ENCODE peak calls at places on chromosomes 3 and 15, in five cellular contexts. One of them, this sample, is unnamed.

GRCh38 chr15:36769110-36769509 is 189.7 kb downstream of the CDIN1 start:
- DNase-seq in H1: no peak
- DNase-seq in H9: no peak
- DNase-seq in neuronal stem cell: no peak
- DNase-seq in IMR-90: peak; percentile 84
- DNase-seq in this sample: peak; percentile 56

GRCh38 chr3:114270019-114270418 is 23.8 kb upstream of the TIGIT start:
- DNase-seq in H1: no peak
- DNase-seq in neuronal stem cell: no peak
- DNase-seq in H9: no peak
- DNase-seq in IMR-90: no peak
- DNase-seq in this sample: no peak

GRCh38 chr3:181455276-181455675 is 256.4 kb upstream of the SOX2 start:
- DNase-seq in IMR-90: no peak
- DNase-seq in H1: no peak
- DNase-seq in H9: no peak
- DNase-seq in neuronal stem cell: no peak
- DNase-seq in this sample: no peak

GRCh38 chr3:9499455-9500107 is 54.0 kb downstream of the LHFPL4 start:
- DNase-seq in H1: no peak
- DNase-seq in IMR-90: no peak
- DNase-seq in neuronal stem cell: no peak
- DNase-seq in H9: peak; percentile 47
- DNase-seq in this sample: no peak

GRCh38 chr15:30043211-30043655 is 39.5 kb upstream of the GOLGA8J start:
- DNase-seq in H9: no peak
- DNase-seq in H1: no peak
- DNase-seq in neuronal stem cell: no peak
- DNase-seq in IMR-90: peak; percentile 29
- DNase-seq in this sample: peak; percentile 7

GRCh38 chr3:121624147-121624852 is 31.1 kb downstream of the FBXO40 start:
- DNase-seq in IMR-90: no peak
- DNase-seq in H9: no peak
- DNase-seq in neuronal stem cell: no peak
- DNase-seq in H1: no peak
- DNase-seq in this sample: no peak

GRCh38 chr15:66698318-66698961 is 3.6 kb upstream of the SMAD6 start:
- DNase-seq in IMR-90: peak; percentile 56
- DNase-seq in H9: peak; percentile 83
- DNase-seq in neuronal stem cell: peak; percentile 54
- DNase-seq in H1: peak; percentile 47
- DNase-seq in this sample: peak; percentile 80

GRCh38 chr3:119340014-119340413 is 45.8 kb downstream of the ARHGAP31 start:
- DNase-seq in H1: no peak
- DNase-seq in H9: no peak
- DNase-seq in IMR-90: no peak
- DNase-seq in neuronal stem cell: no peak
- DNase-seq in this sample: no peak

GRCh38 chr3:122572940-122573412 is 4.5 kb upstream of the PARP15 start:
- DNase-seq in H1: peak; percentile 15
- DNase-seq in IMR-90: peak; percentile 41
- DNase-seq in H9: peak; percentile 67
- DNase-seq in neuronal stem cell: no peak
- DNase-seq in this sample: peak; percentile 24

GRCh38 chr15:73388256-73388781 is 19.6 kb upstream of the HCN4 start:
- DNase-seq in H9: peak; percentile 56
- DNase-seq in neuronal stem cell: no peak
- DNase-seq in IMR-90: peak; percentile 68
- DNase-seq in H1: no peak
- DNase-seq in this sample: peak; percentile 86

GRCh38 chr3:37991109-37991508 is 523 bp downstream of the VILL start:
- DNase-seq in H1: no peak
- DNase-seq in neuronal stem cell: no peak
- DNase-seq in IMR-90: no peak
- DNase-seq in H9: no peak
- DNase-seq in this sample: no peak

GRCh38 chr3:192957441-192957951 is 39.8 kb upstream of the MB21D2 start:
- DNase-seq in neuronal stem cell: no peak
- DNase-seq in IMR-90: peak; percentile 94
- DNase-seq in H9: no peak
- DNase-seq in H1: no peak
- DNase-seq in this sample: peak; percentile 91

GRCh38 chr15:50979041-50979440 is 70.6 kb downstream of the AP4E1 start:
- DNase-seq in H9: no peak
- DNase-seq in IMR-90: no peak
- DNase-seq in H1: no peak
- DNase-seq in neuronal stem cell: no peak
- DNase-seq in this sample: peak; percentile 38

GRCh38 chr3:41997702-41998551 is 36.0 kb upstream of the ULK4 start:
- DNase-seq in neuronal stem cell: no peak
- DNase-seq in IMR-90: peak; percentile 3
- DNase-seq in H1: no peak
- DNase-seq in H9: peak; percentile 55
- DNase-seq in this sample: no peak

GRCh38 chr15:96542130-96542770 is 211.8 kb downstream of the NR2F2 start:
- DNase-seq in neuronal stem cell: no peak
- DNase-seq in H9: no peak
- DNase-seq in H1: no peak
- DNase-seq in IMR-90: no peak
- DNase-seq in this sample: no peak

GRCh38 chr3:12231481-12231880 is 57.4 kb upstream of the PPARG start:
- DNase-seq in H1: no peak
- DNase-seq in H9: no peak
- DNase-seq in neuronal stem cell: no peak
- DNase-seq in IMR-90: peak; percentile 57
- DNase-seq in this sample: peak; percentile 18

GRCh38 chr3:185280572-185281365 is 26.9 kb upstream of the EHHADH start:
- DNase-seq in IMR-90: peak; percentile 70
- DNase-seq in H1: no peak
- DNase-seq in neuronal stem cell: no peak
- DNase-seq in H9: no peak
- DNase-seq in this sample: peak; percentile 75

GRCh38 chr15:69758810-69759410 is 306.3 kb downstream of the RPLP1 start:
- DNase-seq in neuronal stem cell: no peak
- DNase-seq in IMR-90: peak; percentile 62
- DNase-seq in H1: no peak
- DNase-seq in H9: no peak
- DNase-seq in this sample: peak; percentile 79

GRCh38 chr3:66497982-66498671 is 2.7 kb downstream of the LRIG1 start:
- DNase-seq in IMR-90: no peak
- DNase-seq in H1: no peak
- DNase-seq in neuronal stem cell: no peak
- DNase-seq in H9: no peak
- DNase-seq in this sample: no peak

GRCh38 chr3:62732183-62732904 is 142.9 kb downstream of the CADPS start:
- DNase-seq in neuronal stem cell: no peak
- DNase-seq in H9: no peak
- DNase-seq in IMR-90: no peak
- DNase-seq in H1: no peak
- DNase-seq in this sample: no peak

GRCh38 chr3:21645121-21645897 is 105.7 kb downstream of the ZNF385D start:
- DNase-seq in IMR-90: peak; percentile 59
- DNase-seq in neuronal stem cell: no peak
- DNase-seq in H9: no peak
- DNase-seq in H1: no peak
- DNase-seq in this sample: no peak

GRCh38 chr3:72745146-72745976 is 102.9 kb downstream of the SHQ1 start:
- DNase-seq in H9: no peak
- DNase-seq in neuronal stem cell: no peak
- DNase-seq in H1: no peak
- DNase-seq in IMR-90: peak; percentile 23
- DNase-seq in this sample: no peak

GRCh38 chr3:16789344-16790100 is 95.2 kb upstream of the PLCL2 start:
- DNase-seq in neuronal stem cell: no peak
- DNase-seq in H9: no peak
- DNase-seq in H1: no peak
- DNase-seq in IMR-90: no peak
- DNase-seq in this sample: no peak

GRCh38 chr3:17473761-17474160 is 268.7 kb downstream of the TBC1D5 start:
- DNase-seq in H9: no peak
- DNase-seq in IMR-90: peak; percentile 23
- DNase-seq in neuronal stem cell: no peak
- DNase-seq in H1: no peak
- DNase-seq in this sample: peak; percentile 17

GRCh38 chr3:192079098-192079497 is 618.1 kb downstream of the PYDC2 start:
- DNase-seq in neuronal stem cell: peak; percentile 48
- DNase-seq in H9: no peak
- DNase-seq in H1: no peak
- DNase-seq in IMR-90: no peak
- DNase-seq in this sample: no peak

GRCh38 chr3:115658032-115658336 is 34.7 kb downstream of the GAP43 start:
- DNase-seq in H1: no peak
- DNase-seq in H9: no peak
- DNase-seq in IMR-90: no peak
- DNase-seq in neuronal stem cell: no peak
- DNase-seq in this sample: no peak

GRCh38 chr15:77097317-77097721 is 26.4 kb upstream of the TSPAN3 start:
- DNase-seq in H1: no peak
- DNase-seq in neuronal stem cell: no peak
- DNase-seq in IMR-90: no peak
- DNase-seq in H9: no peak
- DNase-seq in this sample: no peak

GRCh38 chr15:71226536-71227455 is 111.5 kb downstream of the THSD4 start:
- DNase-seq in neuronal stem cell: no peak
- DNase-seq in H1: no peak
- DNase-seq in IMR-90: no peak
- DNase-seq in H9: no peak
- DNase-seq in this sample: no peak

GRCh38 chr3:184772667-184773272 is 39.2 kb upstream of the VPS8 start:
- DNase-seq in H9: no peak
- DNase-seq in H1: no peak
- DNase-seq in IMR-90: no peak
- DNase-seq in neuronal stem cell: no peak
- DNase-seq in this sample: no peak

GRCh38 chr3:14948609-14949038 is 1.2 kb downstream of the NR2C2 start:
- DNase-seq in H1: no peak
- DNase-seq in IMR-90: no peak
- DNase-seq in H9: no peak
- DNase-seq in neuronal stem cell: no peak
- DNase-seq in this sample: no peak
- H4K91ac ChIP-seq in H1: peak overlapping the region; percentile 5
- H4K91ac ChIP-seq in IMR-90: peak overlapping the region; percentile 36
- H4K91ac ChIP-seq in H9: no peak overlapping the region
- H4K91ac ChIP-seq in neuronal stem cell: no peak overlapping the region
- H4K91ac ChIP-seq in this sample: no peak overlapping the region

DNA sequence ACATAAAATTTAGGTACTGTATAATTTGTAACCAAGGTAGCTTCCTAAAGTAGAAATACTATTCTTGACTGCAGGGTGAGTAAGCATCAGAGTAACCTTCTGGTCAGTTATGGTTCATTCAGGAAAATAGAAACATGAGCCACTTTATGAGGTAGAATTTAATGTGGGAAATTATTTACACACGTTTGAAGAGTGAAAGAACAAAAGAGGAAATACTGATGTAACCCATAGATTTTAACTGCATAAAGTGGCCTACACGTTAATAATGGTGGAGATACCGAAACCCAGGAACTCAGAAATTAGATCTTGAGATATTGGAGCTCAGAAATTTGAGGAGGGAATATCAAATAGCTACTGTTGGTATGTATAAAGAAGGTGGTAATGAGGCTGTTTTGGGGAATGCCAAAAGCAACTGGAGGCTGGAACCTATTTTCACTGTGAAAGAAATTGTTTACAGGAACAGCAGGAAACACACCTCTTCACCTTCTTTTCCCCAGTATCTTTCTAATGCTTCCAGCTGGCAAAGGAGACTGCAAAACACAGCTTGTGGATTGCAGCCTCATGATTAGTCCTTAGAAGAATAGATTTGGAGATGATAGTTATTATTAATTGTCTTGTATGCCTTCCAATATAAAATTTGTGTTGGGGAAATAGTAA is 216.1 kb downstream of the DOCK3 start:
- DNase-seq in neuronal stem cell: no peak
- DNase-seq in H1: no peak
- DNase-seq in IMR-90: no peak
- DNase-seq in H9: no peak
- DNase-seq in this sample: no peak
- H3K4me2 ChIP-seq in neuronal stem cell: no peak overlapping the region
- H3K4me2 ChIP-seq in H1: peak overlapping the region; percentile 63
- H3K4me2 ChIP-seq in IMR-90: no peak overlapping the region
- H3K4me2 ChIP-seq in H9: peak overlapping the region; percentile 11
- H3K4me2 ChIP-seq in this sample: no peak overlapping the region

GRCh38 chr3:178088930-178089329 is 447.3 kb upstream of the KCNMB2 start:
- DNase-seq in neuronal stem cell: no peak
- DNase-seq in H1: no peak
- DNase-seq in IMR-90: no peak
- DNase-seq in H9: no peak
- DNase-seq in this sample: no peak

GRCh38 chr3:178084938-178085816 is 451.1 kb upstream of the KCNMB2 start:
- DNase-seq in H1: peak; percentile 44
- DNase-seq in IMR-90: peak; percentile 83
- DNase-seq in neuronal stem cell: peak; percentile 66
- DNase-seq in H9: peak; percentile 83
- DNase-seq in this sample: peak; percentile 91

GRCh38 chr3:178085817-178086123 is 450.5 kb upstream of the KCNMB2 start:
- DNase-seq in H1: no peak
- DNase-seq in neuronal stem cell: no peak
- DNase-seq in IMR-90: no peak
- DNase-seq in H9: no peak
- DNase-seq in this sample: no peak

GRCh38 chr3:178086419-178086818 is 449.8 kb upstream of the KCNMB2 start:
- DNase-seq in H9: no peak
- DNase-seq in neuronal stem cell: no peak
- DNase-seq in IMR-90: no peak
- DNase-seq in H1: no peak
- DNase-seq in this sample: no peak

DNA sequence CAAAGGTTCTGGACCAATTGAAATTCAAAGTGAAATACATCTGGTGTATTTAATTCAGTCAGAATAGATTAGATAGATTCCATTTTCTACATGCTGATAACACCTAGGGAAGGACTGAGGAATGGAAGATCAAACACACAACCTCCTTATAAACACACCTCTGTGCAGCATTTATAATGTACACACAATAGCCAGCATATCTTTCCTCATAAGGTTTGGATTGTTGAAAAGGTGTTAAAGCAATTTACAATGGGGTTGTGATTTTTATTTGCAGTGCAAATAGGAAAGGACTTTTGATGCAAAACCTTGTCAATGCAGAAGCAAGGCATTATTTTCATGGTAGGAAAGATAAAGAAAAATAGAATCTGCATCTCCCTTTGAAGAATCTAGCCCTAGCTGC is 448.9 kb upstream of the KCNMB2 start:
- DNase-seq in neuronal stem cell: no peak
- DNase-seq in H1: no peak
- DNase-seq in H9: no peak
- DNase-seq in IMR-90: no peak
- DNase-seq in this sample: no peak
- H2BK15ac ChIP-seq in neuronal stem cell: no peak overlapping the region
- H2BK15ac ChIP-seq in H1: no peak overlapping the region
- H2BK15ac ChIP-seq in H9: no peak overlapping the region
- H2BK15ac ChIP-seq in IMR-90: no peak overlapping the region
- H2BK15ac ChIP-seq in this sample: no peak overlapping the region

DNA sequence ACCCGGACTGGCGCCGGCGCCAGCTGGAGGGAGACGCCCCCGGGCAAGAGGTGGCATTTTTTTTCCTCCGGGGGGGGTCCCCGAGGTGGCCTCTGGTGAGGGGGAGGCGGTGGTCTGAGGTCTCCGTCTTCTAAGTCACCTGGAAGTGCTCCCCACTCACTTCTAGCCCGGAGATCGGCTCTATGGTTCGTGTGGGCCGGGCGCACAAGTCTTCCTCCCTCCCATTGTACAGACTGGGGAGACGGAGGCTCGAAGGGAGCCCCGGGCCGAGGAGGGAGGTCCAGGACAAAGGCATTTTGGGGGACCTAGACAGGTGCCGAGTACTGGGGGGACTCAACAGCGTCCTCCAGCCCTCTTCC is 4.4 kb downstream of the GATA2 start:
- DNase-seq in neuronal stem cell: no peak
- DNase-seq in H9: no peak
- DNase-seq in H1: no peak
- DNase-seq in IMR-90: no peak
- DNase-seq in this sample: no peak
- H4K91ac ChIP-seq in neuronal stem cell: no peak overlapping the region
- H4K91ac ChIP-seq in H9: no peak overlapping the region
- H4K91ac ChIP-seq in H1: no peak overlapping the region
- H4K91ac ChIP-seq in IMR-90: peak overlapping the region; percentile 75
- H4K91ac ChIP-seq in this sample: no peak overlapping the region

This sample was measured in mesenchymal stem cell.